ENCODE peak calls at places on chromosomes 4 and X, in nine cellular contexts. O is GM23248, P is MM.1S, U is PC-3, F is neural progenitor cell, J is SK-N-SH, I is hepatocyte, K is GM23338, Y is HCT116. X is an unnamed sample.

GRCh38 chr4:164937576-164938270 is 39.7 kb downstream of the TRIM61 start:
- DNase-seq in J (no peak), U (no peak), I (peak; percentile 61), Y (no peak), K (peak; percentile 60), P (peak; percentile 79), O (peak; percentile 79), F (peak; percentile 61), X (peak; percentile 23)

GRCh38 chr4:27684501-27685077 is 823.9 kb downstream of the STIM2 start:
- DNase-seq in J (peak; percentile 15), I (peak; percentile 88), F (peak; percentile 83), P (peak; percentile 57), U (peak; percentile 71), K (peak; percentile 85), O (peak; percentile 72), Y (peak; percentile 54), X (peak; percentile 51)

GRCh38 chr4:121564840-121565375 is 131.9 kb downstream of the ANXA5 start:
- DNase-seq in O (peak; percentile 14), J (no peak), F (no peak), K (no peak), Y (no peak), P (no peak), U (peak; percentile 4), I (no peak), X (no peak)

GRCh38 chrX:107290019-107290418 is 83.6 kb downstream of the DNAAF6 start:
- DNase-seq in I (no peak), Y (no peak), O (no peak), K (no peak), P (no peak), J (no peak), U (peak; percentile 3), F (no peak), X (no peak)

GRCh38 chr4:174523003-174523693 is 860 bp upstream of the HPGD start:
- DNase-seq in K (peak; percentile 22), Y (no peak), U (peak; percentile 36), O (peak; percentile 50), F (peak; percentile 11), I (no peak), P (no peak), J (no peak), X (no peak)

GRCh38 chrX:633655-634305 is 3.2 kb downstream of the SHOX start:
- DNase-seq in O (no peak), K (peak; percentile 34), I (no peak), J (no peak), Y (no peak), P (no peak), F (peak; percentile 43), U (no peak), X (no peak)

GRCh38 chr4:142284402-142285221 is 561.5 kb downstream of the INPP4B start:
- DNase-seq in K (no peak), Y (no peak), J (no peak), O (no peak), F (no peak), P (no peak), U (no peak), I (no peak), X (no peak)

GRCh38 chr4:113602829-113603228 is 158.7 kb downstream of the CAMK2D start:
- DNase-seq in J (no peak), Y (no peak), O (no peak), I (no peak), P (no peak), F (no peak), U (no peak), K (no peak), X (no peak)

GRCh38 chrX:130560558-130560957 is 158.8 kb downstream of the RBMX2 start:
- DNase-seq in J (no peak), I (no peak), O (no peak), P (no peak), U (peak; percentile 67), K (no peak), F (no peak), Y (no peak), X (no peak)

GRCh38 chrX:130555757-130556156 is 154.0 kb downstream of the RBMX2 start:
- DNase-seq in F (no peak), P (no peak), J (peak; percentile 21), O (no peak), I (no peak), K (no peak), Y (no peak), U (no peak), X (no peak)

GRCh38 chrX:130552444-130553073 is 150.8 kb downstream of the RBMX2 start:
- DNase-seq in P (no peak), U (no peak), K (no peak), J (no peak), I (no peak), F (no peak), Y (no peak), O (no peak), X (no peak)

DNA sequence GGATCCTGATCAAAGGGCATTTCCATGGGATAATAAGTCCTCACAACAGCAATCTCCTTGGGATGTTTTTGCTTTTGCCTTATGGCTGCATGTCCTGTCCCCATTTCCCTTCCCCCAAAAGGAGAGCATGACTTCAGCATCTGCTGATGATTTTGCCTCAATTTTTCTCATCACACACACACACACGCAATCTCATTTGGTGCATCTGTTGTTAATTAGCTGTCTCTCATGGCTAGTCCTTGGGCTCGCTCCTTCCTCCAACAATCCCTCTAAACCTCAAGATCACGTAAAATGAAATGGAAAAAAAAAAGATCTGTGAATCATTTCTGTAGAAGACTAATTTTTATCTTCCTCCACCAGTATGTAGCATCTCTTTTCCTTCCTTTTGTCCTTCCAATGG is 153.6 kb downstream of the RBMX2 start:
- DNase-seq in Y (no peak), K (no peak), U (no peak), O (peak; percentile 69), P (no peak), F (no peak), I (no peak), J (peak; percentile 16), X (no peak)
- TF ChIP-seq EZH2phosphoT487 in Y (no peak), K (no peak), U (no peak), O (no peak), P (no peak), F (no peak), I (no peak), J (no peak), X (no peak)

DNA sequence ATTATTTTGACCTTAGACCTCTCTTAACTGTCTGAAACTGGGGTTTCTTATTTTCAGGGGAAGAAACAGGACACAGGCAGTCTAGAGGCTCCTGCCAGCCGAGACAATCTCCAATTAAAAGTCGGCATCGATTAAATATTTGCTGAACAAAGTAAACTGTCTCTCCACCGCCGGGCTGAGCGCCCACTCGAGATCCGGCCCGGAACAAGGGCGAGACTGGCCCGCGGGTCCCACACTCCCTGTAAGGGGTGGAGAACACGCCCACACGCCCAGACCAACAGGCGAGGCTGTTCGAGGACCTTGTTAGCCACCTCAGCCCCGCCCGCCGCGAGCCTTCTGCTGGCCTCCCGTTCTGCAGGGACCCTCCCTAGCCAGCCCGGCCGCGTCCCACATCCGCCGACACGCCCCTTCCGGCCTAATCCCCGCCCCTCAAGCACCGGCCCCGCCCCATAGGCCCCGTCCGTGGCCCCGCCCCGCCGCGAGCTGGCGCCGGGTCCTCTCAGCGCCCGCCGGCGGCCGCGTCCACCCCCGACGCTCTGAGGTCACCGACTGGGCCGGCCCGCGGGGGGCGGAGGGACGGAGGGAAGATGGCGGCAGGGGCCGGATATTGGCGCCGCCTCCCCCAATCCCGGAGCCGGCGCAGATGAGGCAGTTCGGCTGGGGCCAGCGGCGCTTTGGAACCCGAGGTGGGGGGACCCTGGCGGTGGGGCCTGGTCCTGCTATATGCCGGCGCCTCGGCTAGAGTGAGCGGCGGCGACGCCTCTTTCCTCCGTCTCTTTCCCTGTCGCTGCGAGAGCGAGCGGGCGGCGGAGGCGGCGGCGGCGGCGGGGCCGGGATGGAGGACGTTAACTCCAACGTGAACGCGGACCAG is at the start of gene SLAIN2:
- DNase-seq in F (peak; percentile 99), U (peak; percentile 89), O (peak; percentile 99), P (peak; percentile 95), J (peak; percentile 99), K (peak; percentile 98), I (peak; percentile 99), Y (peak; percentile 86), X (peak; percentile 95)
- H3K4me1 ChIP-seq in F (peaks cover 35% of the 10 kb centered on the region), U (peaks cover 46% of the 10 kb centered on the region), O (peaks cover 42% of the 10 kb centered on the region), P (peaks cover 28% of the 10 kb centered on the region), J (peaks cover 16% of the 10 kb centered on the region), K (peaks cover 41% of the 10 kb centered on the region), I (peaks cover 41% of the 10 kb centered on the region), Y (peaks cover 18% of the 10 kb centered on the region), X (peaks cover 29% of the 10 kb centered on the region)

GRCh38 chrX:46755656-46756055 is 3.3 kb downstream of the SLC9A7 start:
- DNase-seq in F (no peak), I (no peak), O (no peak), K (no peak), U (no peak), P (no peak), Y (no peak), J (no peak), X (no peak)

GRCh38 chrX:46757052-46757451 is 1.9 kb downstream of the SLC9A7 start:
- DNase-seq in K (no peak), J (no peak), O (no peak), F (no peak), I (no peak), P (no peak), Y (no peak), U (peak; percentile 38), X (no peak)

GRCh38 chrX:46758163-46758955 is 559 bp downstream of the SLC9A7 start:
- DNase-seq in J (peak; percentile 5), K (peak; percentile 18), O (peak; percentile 56), I (peak; percentile 24), U (peak; percentile 10), Y (no peak), P (no peak), F (no peak), X (peak; percentile 52)

GRCh38 chrX:46758956-46759644 is at the start of gene SLC9A7:
- DNase-seq in Y (peak; percentile 59), K (peak; percentile 73), P (peak; percentile 68), U (peak; percentile 84), O (peak; percentile 83), I (peak; percentile 76), J (peak; percentile 80), F (peak; percentile 83), X (peak; percentile 85)

DNA sequence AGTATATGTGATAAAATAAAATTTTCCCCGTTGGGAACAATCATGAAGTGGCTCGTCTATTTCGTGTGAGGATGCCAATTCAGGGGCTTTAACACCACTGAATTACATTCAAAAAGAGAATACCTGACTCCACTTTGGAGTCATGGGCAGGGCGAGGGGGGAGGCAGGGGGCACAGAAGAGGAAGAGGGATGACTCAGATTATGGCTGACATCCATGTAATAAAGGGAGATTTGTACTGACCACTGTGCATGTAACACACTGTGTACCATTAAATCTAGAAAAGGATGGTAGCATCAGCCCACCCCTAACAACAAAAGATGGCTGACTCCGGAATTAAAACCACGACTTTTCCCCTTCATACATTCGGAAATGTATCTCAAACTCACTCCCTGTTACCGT is 1.3 kb downstream of the SLC9A7 start:
- DNase-seq in Y (no peak), O (no peak), F (no peak), J (no peak), P (no peak), U (peak; percentile 70), K (no peak), I (no peak), X (peak; percentile 13)
- TF ChIP-seq EZH2phosphoT487 in Y (no peak), O (no peak), F (no peak), J (no peak), P (no peak), U (no peak), K (no peak), I (no peak), X (no peak)

GRCh38 chrX:74321191-74321590 is 17.2 kb downstream of the ZCCHC13 start:
- DNase-seq in J (no peak), F (no peak), O (no peak), U (no peak), Y (no peak), I (no peak), P (no peak), K (no peak), X (no peak)

DNA sequence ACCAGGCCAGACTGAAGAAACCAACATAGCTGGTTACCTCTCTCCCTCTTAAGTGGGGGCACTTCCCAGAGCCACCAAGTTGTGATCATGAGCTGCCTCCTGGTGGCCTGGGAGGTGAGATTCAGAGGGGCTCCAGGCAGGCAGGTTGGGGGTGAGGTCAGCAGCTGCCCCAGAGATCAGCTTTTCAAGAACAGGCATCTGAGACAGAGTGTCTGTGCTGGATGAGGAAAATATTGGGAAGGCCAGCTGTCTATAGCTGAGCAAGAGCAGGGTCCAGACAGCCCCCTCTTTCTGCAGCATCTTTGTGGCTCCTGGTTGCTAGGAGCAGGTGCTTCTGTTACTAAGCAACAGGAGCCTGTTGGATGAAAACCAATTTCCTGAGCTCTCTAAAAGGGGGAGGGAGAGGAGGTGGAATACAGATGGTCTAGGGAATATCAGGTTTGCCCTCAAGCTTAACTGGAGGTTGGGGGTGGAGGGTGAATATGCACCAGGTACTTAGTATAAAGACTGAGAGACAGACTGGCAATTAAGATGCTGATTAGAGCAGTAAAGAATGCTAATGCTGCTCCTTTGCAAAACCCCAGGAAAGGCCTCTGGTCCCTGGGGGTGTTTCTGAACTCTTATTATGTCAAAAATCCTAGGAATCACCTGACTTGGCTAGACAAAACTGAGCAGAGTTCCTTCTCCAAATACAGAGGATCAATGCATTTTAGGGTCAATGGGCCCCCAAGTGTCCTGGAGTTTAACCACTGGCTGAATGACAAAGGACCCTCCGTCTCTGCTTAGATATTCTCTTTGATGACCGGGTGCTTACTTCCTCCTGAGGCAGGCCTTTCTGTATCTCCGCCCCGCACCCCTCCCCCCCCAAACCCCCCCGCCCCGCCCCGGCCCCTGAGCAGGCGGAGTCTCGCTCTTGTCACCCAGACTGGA is 21.4 kb downstream of the ZCCHC13 start:
- DNase-seq in F (peak; percentile 34), O (no peak), J (peak; percentile 55), K (peak; percentile 89), P (no peak), I (no peak), Y (no peak), U (no peak), X (no peak)
- H3K4me1 ChIP-seq in F (no peaks in the 10 kb centered on the region), O (no peaks in the 10 kb centered on the region), J (no peaks in the 10 kb centered on the region), K (peaks cover 21% of the 10 kb centered on the region), P (no peaks in the 10 kb centered on the region), I (no peaks in the 10 kb centered on the region), Y (no peaks in the 10 kb centered on the region), U (no peaks in the 10 kb centered on the region), X (no peaks in the 10 kb centered on the region)

X was measured in OCI-LY7.